ENCODE peak calls at places on chromosomes 13 and 19, in four cellular contexts. N, Q, Z and S are unnamed samples.

GRCh38 chr19:16873603-16874002 is 15.2 kb upstream of the F2RL3 start:
- DNase-seq in N (no peak), Q (no peak), Z (no peak), S (no peak)

GRCh38 chr19:45305421-45305820 is 17.3 kb downstream of the CKM start:
- DNase-seq in N (no peak), Q (no peak), Z (no peak), S (no peak)

GRCh38 chr13:113820813-113821651 is 42.8 kb downstream of the GAS6 start:
- DNase-seq in N (no peak), Q (no peak), Z (peak), S (peak)

GRCh38 chr19:46840157-46840942 is 10.3 kb downstream of the AP2S1 start:
- DNase-seq in N (peak), Q (no peak), Z (peak), S (peak)

GRCh38 chr19:8399681-8400188 is 9.6 kb downstream of the RAB11B start:
- DNase-seq in N (no peak), Q (no peak), Z (no peak), S (no peak)

GRCh38 chr13:107992542-107992941 is 222.8 kb downstream of the LIG4 start:
- DNase-seq in N (no peak), Q (no peak), Z (no peak), S (no peak)

GRCh38 chr19:45769821-45770191 is 754 bp upstream of the SIX5 start:
- DNase-seq in N (no peak), Q (no peak), Z (peak), S (peak)

GRCh38 chr19:38977445-38978314 is 2.1 kb upstream of the FBXO17 start:
- DNase-seq in N (no peak), Q (peak), Z (no peak), S (no peak)

GRCh38 chr13:63010072-63010658 is 1594.5 kb upstream of the PCDH20 start:
- DNase-seq in N (no peak), Q (no peak), Z (no peak), S (no peak)

GRCh38 chr13:76229281-76229680 is 593.2 kb downstream of the LMO7 start:
- DNase-seq in N (no peak), Q (no peak), Z (no peak), S (no peak)

GRCh38 chr19:35041548-35042055 is at the start of gene HPN:
- DNase-seq in N (no peak), Q (no peak), Z (no peak), S (no peak)

GRCh38 chr13:41562083-41562482 is 104.7 kb downstream of the RGCC start:
- DNase-seq in N (no peak), Q (no peak), Z (no peak), S (no peak)

GRCh38 chr19:30853036-30853435 is 480.9 kb downstream of the ZNF536 start:
- DNase-seq in N (no peak), Q (no peak), Z (no peak), S (no peak)

GRCh38 chr13:44331912-44332840 is 41.4 kb upstream of the SERP2 start:
- DNase-seq in N (peak), Q (no peak), Z (no peak), S (peak)

GRCh38 chr13:114074671-114075315 is 57.6 kb downstream of the RASA3 start:
- DNase-seq in N (no peak), Q (no peak), Z (no peak), S (no peak)

GRCh38 chr13:80716610-80717081 is 375.7 kb upstream of the SPRY2 start:
- DNase-seq in N (peak), Q (no peak), Z (peak), S (peak)

GRCh38 chr13:111361046-111361872 is 40.8 kb downstream of the TEX29 start:
- DNase-seq in N (no peak), Q (no peak), Z (no peak), S (peak)